ENCODE peak calls at places on chromosomes 11 and 22, in five cellular contexts. K is GM12878, O is heart left ventricle, T is H1, N is IMR-90. Y is an unnamed sample.

GRCh38 chr11:122486793-122487495 is 168.6 kb upstream of the UBASH3B start:
- DNase-seq in K (no peak), O (no peak), T (no peak), N (peak; percentile 5), Y (no peak)

GRCh38 chr11:612201-612960 is 3.4 kb downstream of the IRF7 start:
- DNase-seq in K (no peak), O (no peak), T (no peak), N (peak; percentile 22), Y (no peak)

GRCh38 chr22:50542416-50542927 is 3.2 kb upstream of the KLHDC7B start:
- DNase-seq in K (peak; percentile 93), O (no peak), T (no peak), N (no peak), Y (no peak)

GRCh38 chr11:11010624-11011127 is 152.8 kb upstream of the ZBED5 start:
- DNase-seq in K (no peak), O (peak; percentile 38), T (no peak), N (peak; percentile 1), Y (peak; percentile 13)

GRCh38 chr11:105689636-105690035 is 79.8 kb downstream of the GRIA4 start:
- DNase-seq in K (no peak), O (no peak), T (no peak), N (no peak), Y (no peak)

GRCh38 chr11:112498701-112499100 is 238.0 kb upstream of the PLET1 start:
- DNase-seq in K (no peak), O (no peak), T (no peak), N (no peak), Y (no peak)

GRCh38 chr22:46354176-46354992 is 18.9 kb downstream of the TRMU start:
- DNase-seq in K (no peak), O (no peak), T (no peak), N (no peak), Y (no peak)

GRCh38 chr11:100646545-100646944 is 40.5 kb upstream of the ARHGAP42 start:
- DNase-seq in K (no peak), O (no peak), T (no peak), N (no peak), Y (no peak)

GRCh38 chr11:36748856-36749255 is 150.8 kb upstream of the RAG2 start:
- DNase-seq in K (no peak), O (no peak), T (no peak), N (no peak), Y (no peak)

DNA sequence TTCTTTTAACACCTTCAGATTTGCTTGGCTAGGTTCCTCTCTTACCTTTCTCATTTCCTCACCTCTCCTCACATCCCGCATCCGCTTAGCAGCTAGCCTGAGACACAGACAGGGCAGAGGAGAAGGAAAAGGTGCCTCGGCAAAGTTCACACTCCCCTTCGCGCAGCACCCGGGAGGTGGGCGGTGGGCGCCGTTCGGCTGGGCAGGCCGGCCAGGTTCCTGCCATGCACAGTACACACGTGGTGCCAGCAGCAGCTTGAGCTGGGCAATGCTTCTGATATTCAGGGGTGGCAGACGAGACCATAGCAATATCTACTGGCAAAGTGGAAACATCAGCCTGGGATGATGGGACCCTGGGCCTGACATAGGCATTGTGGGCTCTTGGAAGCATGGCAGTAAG is 3.3 kb downstream of the NTM start:
- DNase-seq in K (no peak), O (no peak), T (no peak), N (no peak), Y (no peak)
- H3K27me3 ChIP-seq in K (peaks cover 13% of the 10 kb centered on the region), O (peaks cover 18% of the 10 kb centered on the region), T (no peaks in the 10 kb centered on the region), N (peaks cover 13% of the 10 kb centered on the region), Y (no peaks in the 10 kb centered on the region)

GRCh38 chr11:91608662-91609061 is 616.0 kb upstream of the FAT3 start:
- DNase-seq in K (no peak), O (no peak), T (no peak), N (no peak), Y (no peak)
- H3K36me3 ChIP-seq in K (no peaks in the 10 kb centered on the region), O (no peaks in the 10 kb centered on the region), T (no peaks in the 10 kb centered on the region), N (no peaks in the 10 kb centered on the region), Y (no peaks in the 10 kb centered on the region)

GRCh38 chr11:62791501-62792192 is at the start of gene TMEM223:
- DNase-seq in K (no peak), O (peak; percentile 93), T (no peak), N (peak; percentile 72), Y (peak; percentile 85)
- TF ChIP-seq POLR2A in K (peak; percentile 98), O (no peak), T (peak; percentile 88), N (peak; percentile 64), Y (peak; percentile 63)

GRCh38 chr22:38879961-38880360 is 7.9 kb upstream of the CBX6 start:
- DNase-seq in K (no peak), O (no peak), T (no peak), N (no peak), Y (no peak)
- H3K27me3 ChIP-seq in K (no peaks in the 10 kb centered on the region), O (no peaks in the 10 kb centered on the region), T (no peaks in the 10 kb centered on the region), N (no peaks in the 10 kb centered on the region), Y (no peaks in the 10 kb centered on the region)

GRCh38 chr22:31723699-31724098 is 26.2 kb downstream of the PRR14L start:
- DNase-seq in K (no peak), O (no peak), T (no peak), N (no peak), Y (no peak)

GRCh38 chr22:31715157-31715778 is 34.7 kb downstream of the PRR14L start:
- DNase-seq in K (no peak), O (no peak), T (no peak), N (no peak), Y (no peak)

GRCh38 chr22:31719850-31720471 is 30.0 kb downstream of the PRR14L start:
- DNase-seq in K (no peak), O (no peak), T (no peak), N (no peak), Y (no peak)
- H3K36me3 ChIP-seq in K (peaks cover 17% of the 10 kb centered on the region), O (peaks cover 82% of the 10 kb centered on the region), T (peaks cover 54% of the 10 kb centered on the region), N (peaks cover 33% of the 10 kb centered on the region), Y (peaks cover 23% of the 10 kb centered on the region)